ENCODE peak calls at places on chromosomes 6 and 20, in four cellular contexts. One of them, this sample, is unnamed.

GRCh38 chr20:23257106-23257761 is 93.4 kb upstream of the NXT1 start:
- DNase-seq in NCI-H774: no peak
- DNase-seq in smooth muscle cell of the brain vasculature: no peak
- DNase-seq in activated T-cell treated with anti-CD3 and anti-CD28 coated beads for 48 hours: no peak
- DNase-seq in this sample: peak

GRCh38 chr6:84623956-84624680 is 140.3 kb downstream of the TBX18 start:
- DNase-seq in NCI-H774: no peak
- DNase-seq in smooth muscle cell of the brain vasculature: no peak
- DNase-seq in activated T-cell treated with anti-CD3 and anti-CD28 coated beads for 48 hours: no peak
- DNase-seq in this sample: no peak

GRCh38 chr20:46458891-46459750 is 52.7 kb upstream of the ELMO2 start:
- DNase-seq in NCI-H774: peak
- DNase-seq in smooth muscle cell of the brain vasculature: no peak
- DNase-seq in activated T-cell treated with anti-CD3 and anti-CD28 coated beads for 48 hours: peak
- DNase-seq in this sample: no peak

GRCh38 chr6:73798592-73798991 is 102.6 kb downstream of the CD109 start:
- DNase-seq in NCI-H774: no peak
- DNase-seq in smooth muscle cell of the brain vasculature: peak
- DNase-seq in activated T-cell treated with anti-CD3 and anti-CD28 coated beads for 48 hours: peak
- DNase-seq in this sample: no peak

GRCh38 chr20:33684533-33685327 is 1.5 kb downstream of the E2F1 start:
- DNase-seq in NCI-H774: no peak
- DNase-seq in smooth muscle cell of the brain vasculature: no peak
- DNase-seq in activated T-cell treated with anti-CD3 and anti-CD28 coated beads for 48 hours: no peak
- DNase-seq in this sample: no peak

GRCh38 chr6:81933648-81934047 is 181.2 kb upstream of the TENT5A start:
- DNase-seq in NCI-H774: no peak
- DNase-seq in smooth muscle cell of the brain vasculature: no peak
- DNase-seq in activated T-cell treated with anti-CD3 and anti-CD28 coated beads for 48 hours: no peak
- DNase-seq in this sample: no peak

GRCh38 chr6:16038938-16039337 is 89.9 kb upstream of the MYLIP start:
- DNase-seq in NCI-H774: no peak
- DNase-seq in smooth muscle cell of the brain vasculature: no peak
- DNase-seq in activated T-cell treated with anti-CD3 and anti-CD28 coated beads for 48 hours: no peak
- DNase-seq in this sample: no peak

GRCh38 chr6:7171733-7172132 is 64.0 kb downstream of the RREB1 start:
- DNase-seq in NCI-H774: no peak
- DNase-seq in smooth muscle cell of the brain vasculature: no peak
- DNase-seq in activated T-cell treated with anti-CD3 and anti-CD28 coated beads for 48 hours: no peak
- DNase-seq in this sample: no peak

GRCh38 chr6:53203483-53203882 is 54.8 kb upstream of the GCM1 start:
- DNase-seq in NCI-H774: no peak
- DNase-seq in smooth muscle cell of the brain vasculature: no peak
- DNase-seq in activated T-cell treated with anti-CD3 and anti-CD28 coated beads for 48 hours: no peak
- DNase-seq in this sample: no peak

GRCh38 chr6:137874204-137875001 is 7.3 kb downstream of the TNFAIP3 start:
- DNase-seq in NCI-H774: no peak
- DNase-seq in smooth muscle cell of the brain vasculature: no peak
- DNase-seq in activated T-cell treated with anti-CD3 and anti-CD28 coated beads for 48 hours: no peak
- DNase-seq in this sample: no peak

GRCh38 chr6:23174781-23175361 is 605.5 kb downstream of the HDGFL1 start:
- DNase-seq in NCI-H774: no peak
- DNase-seq in smooth muscle cell of the brain vasculature: peak
- DNase-seq in activated T-cell treated with anti-CD3 and anti-CD28 coated beads for 48 hours: no peak
- DNase-seq in this sample: no peak

GRCh38 chr20:57698191-57698866 is 11.5 kb downstream of the PMEPA1 start:
- DNase-seq in NCI-H774: no peak
- DNase-seq in smooth muscle cell of the brain vasculature: peak
- DNase-seq in activated T-cell treated with anti-CD3 and anti-CD28 coated beads for 48 hours: peak
- DNase-seq in this sample: no peak

GRCh38 chr6:6376845-6377244 is 56.4 kb upstream of the F13A1 start:
- DNase-seq in NCI-H774: no peak
- DNase-seq in smooth muscle cell of the brain vasculature: no peak
- DNase-seq in activated T-cell treated with anti-CD3 and anti-CD28 coated beads for 48 hours: no peak
- DNase-seq in this sample: no peak

GRCh38 chr20:50303573-50304500 is 113.2 kb downstream of the CEBPB start:
- DNase-seq in NCI-H774: no peak
- DNase-seq in smooth muscle cell of the brain vasculature: no peak
- DNase-seq in activated T-cell treated with anti-CD3 and anti-CD28 coated beads for 48 hours: no peak
- DNase-seq in this sample: no peak

GRCh38 chr6:47262226-47262625 is 47.5 kb downstream of the TNFRSF21 start:
- DNase-seq in NCI-H774: no peak
- DNase-seq in smooth muscle cell of the brain vasculature: no peak
- DNase-seq in activated T-cell treated with anti-CD3 and anti-CD28 coated beads for 48 hours: no peak
- DNase-seq in this sample: no peak